ENCODE peak calls at places on chromosomes 16 and 17, in five cellular contexts. One of them, this sample, is unnamed.
A peak's percentile ranks its signal among the peaks of the same experiment; 100 is the strongest.

GRCh38 chr16:23337836-23338550 is 35.9 kb downstream of the SCNN1B start:
- DNase-seq in substantia nigra: no peak
- DNase-seq in uterus: no peak
- DNase-seq in CD8-positive, alpha-beta T cell: no peak
- DNase-seq in Peyer's patch: no peak
- DNase-seq in this sample: peak; percentile 2

GRCh38 chr17:77772461-77772897 is 186.0 kb upstream of the TNRC6C start:
- DNase-seq in Peyer's patch: peak; percentile 62
- DNase-seq in substantia nigra: no peak
- DNase-seq in uterus: peak; percentile 30
- DNase-seq in CD8-positive, alpha-beta T cell: peak; percentile 67
- DNase-seq in this sample: peak; percentile 83

GRCh38 chr17:47850692-47851573 is at the start of gene SP6:
- DNase-seq in substantia nigra: no peak
- DNase-seq in CD8-positive, alpha-beta T cell: peak; percentile 71
- DNase-seq in Peyer's patch: peak; percentile 32
- DNase-seq in uterus: peak; percentile 50
- DNase-seq in this sample: peak; percentile 69

GRCh38 chr17:20975566-20975965 is 67.2 kb downstream of the USP22 start:
- DNase-seq in CD8-positive, alpha-beta T cell: no peak
- DNase-seq in Peyer's patch: no peak
- DNase-seq in uterus: no peak
- DNase-seq in substantia nigra: no peak
- DNase-seq in this sample: no peak

GRCh38 chr17:14918540-14918939 is 346.6 kb downstream of the PMP22 start:
- DNase-seq in Peyer's patch: no peak
- DNase-seq in uterus: no peak
- DNase-seq in CD8-positive, alpha-beta T cell: no peak
- DNase-seq in substantia nigra: no peak
- DNase-seq in this sample: no peak

GRCh38 chr17:67244621-67245072 is 349 bp downstream of the HELZ start:
- DNase-seq in CD8-positive, alpha-beta T cell: no peak
- DNase-seq in uterus: peak; percentile 19
- DNase-seq in substantia nigra: no peak
- DNase-seq in Peyer's patch: no peak
- DNase-seq in this sample: peak; percentile 78

GRCh38 chr17:35868791-35869190 is at the start of gene HEATR9:
- DNase-seq in substantia nigra: no peak
- DNase-seq in uterus: no peak
- DNase-seq in Peyer's patch: no peak
- DNase-seq in CD8-positive, alpha-beta T cell: no peak
- DNase-seq in this sample: no peak

GRCh38 chr17:978110-979093 is 1.2 kb downstream of the NXN start:
- DNase-seq in CD8-positive, alpha-beta T cell: no peak
- DNase-seq in substantia nigra: no peak
- DNase-seq in Peyer's patch: no peak
- DNase-seq in uterus: peak; percentile 47
- DNase-seq in this sample: peak; percentile 84

GRCh38 chr17:21304091-21304490 is 19.6 kb downstream of the MAP2K3 start:
- DNase-seq in Peyer's patch: no peak
- DNase-seq in substantia nigra: no peak
- DNase-seq in uterus: no peak
- DNase-seq in CD8-positive, alpha-beta T cell: no peak
- DNase-seq in this sample: peak; percentile 77

GRCh38 chr16:50705436-50706110 is 12.2 kb downstream of the NOD2 start:
- DNase-seq in CD8-positive, alpha-beta T cell: no peak
- DNase-seq in uterus: no peak
- DNase-seq in substantia nigra: no peak
- DNase-seq in Peyer's patch: no peak
- DNase-seq in this sample: no peak

GRCh38 chr16:27638833-27639587 is 89.1 kb downstream of the KATNIP start:
- DNase-seq in Peyer's patch: no peak
- DNase-seq in CD8-positive, alpha-beta T cell: no peak
- DNase-seq in uterus: no peak
- DNase-seq in substantia nigra: no peak
- DNase-seq in this sample: no peak

GRCh38 chr16:85720319-85720637 is 30.6 kb downstream of the C16orf74 start:
- DNase-seq in uterus: no peak
- DNase-seq in substantia nigra: no peak
- DNase-seq in CD8-positive, alpha-beta T cell: no peak
- DNase-seq in Peyer's patch: no peak
- DNase-seq in this sample: no peak

GRCh38 chr17:39631403-39631802 is 4.7 kb downstream of the PPP1R1B start:
- DNase-seq in CD8-positive, alpha-beta T cell: no peak
- DNase-seq in uterus: no peak
- DNase-seq in Peyer's patch: no peak
- DNase-seq in substantia nigra: no peak
- DNase-seq in this sample: no peak

GRCh38 chr17:9959377-9959981 is 54.4 kb upstream of the RCVRN start:
- DNase-seq in uterus: peak; percentile 66
- DNase-seq in substantia nigra: no peak
- DNase-seq in CD8-positive, alpha-beta T cell: peak; percentile 15
- DNase-seq in Peyer's patch: no peak
- DNase-seq in this sample: peak; percentile 38

GRCh38 chr17:80870401-80870800 is 121.2 kb upstream of the CHMP6 start:
- DNase-seq in Peyer's patch: no peak
- DNase-seq in CD8-positive, alpha-beta T cell: peak; percentile 18
- DNase-seq in uterus: no peak
- DNase-seq in substantia nigra: no peak
- DNase-seq in this sample: no peak

GRCh38 chr17:3827124-3827773 is 18.8 kb downstream of the NCBP3 start:
- DNase-seq in uterus: peak; percentile 31
- DNase-seq in Peyer's patch: peak; percentile 73
- DNase-seq in CD8-positive, alpha-beta T cell: peak; percentile 79
- DNase-seq in substantia nigra: peak; percentile 23
- DNase-seq in this sample: no peak

GRCh38 chr16:71777329-71777728 is 31.3 kb downstream of the AP1G1 start:
- DNase-seq in Peyer's patch: no peak
- DNase-seq in CD8-positive, alpha-beta T cell: no peak
- DNase-seq in substantia nigra: no peak
- DNase-seq in uterus: no peak
- DNase-seq in this sample: no peak

GRCh38 chr16:29705030-29705429 is 26.1 kb downstream of the QPRT start:
- DNase-seq in Peyer's patch: no peak
- DNase-seq in substantia nigra: no peak
- DNase-seq in uterus: no peak
- DNase-seq in CD8-positive, alpha-beta T cell: no peak
- DNase-seq in this sample: no peak

GRCh38 chr17:77376795-77377751 is 236.3 kb downstream of the SEC14L1 start:
- DNase-seq in substantia nigra: no peak
- DNase-seq in CD8-positive, alpha-beta T cell: no peak
- DNase-seq in uterus: no peak
- DNase-seq in Peyer's patch: no peak
- DNase-seq in this sample: no peak

GRCh38 chr16:31016018-31016417 is 5.6 kb upstream of the STX1B start:
- DNase-seq in uterus: no peak
- DNase-seq in CD8-positive, alpha-beta T cell: no peak
- DNase-seq in substantia nigra: no peak
- DNase-seq in Peyer's patch: no peak
- DNase-seq in this sample: no peak

GRCh38 chr17:29615048-29615385 is 7.7 kb downstream of the CORO6 start:
- DNase-seq in substantia nigra: peak; percentile 57
- DNase-seq in uterus: peak; percentile 37
- DNase-seq in Peyer's patch: peak; percentile 61
- DNase-seq in CD8-positive, alpha-beta T cell: peak; percentile 79
- DNase-seq in this sample: peak; percentile 74

GRCh38 chr16:46947900-46948547 is 25.4 kb downstream of the DNAJA2 start:
- DNase-seq in uterus: no peak
- DNase-seq in CD8-positive, alpha-beta T cell: peak; percentile 24
- DNase-seq in Peyer's patch: no peak
- DNase-seq in substantia nigra: no peak
- DNase-seq in this sample: no peak

GRCh38 chr17:9890124-9890523 is 14.9 kb downstream of the RCVRN start:
- DNase-seq in Peyer's patch: no peak
- DNase-seq in CD8-positive, alpha-beta T cell: no peak
- DNase-seq in substantia nigra: no peak
- DNase-seq in uterus: no peak
- DNase-seq in this sample: no peak

GRCh38 chr17:17931159-17931558 is 41.0 kb downstream of the TOM1L2 start:
- DNase-seq in uterus: no peak
- DNase-seq in Peyer's patch: no peak
- DNase-seq in CD8-positive, alpha-beta T cell: no peak
- DNase-seq in substantia nigra: no peak
- DNase-seq in this sample: no peak
- H3K27ac ChIP-seq in uterus: no peak overlapping the region
- H3K27ac ChIP-seq in Peyer's patch: no peak overlapping the region
- H3K27ac ChIP-seq in CD8-positive, alpha-beta T cell: no peak overlapping the region
- H3K27ac ChIP-seq in substantia nigra: no peak overlapping the region
- H3K27ac ChIP-seq in this sample: no peak overlapping the region

GRCh38 chr16:3513892-3514600 is 13.2 kb downstream of the CLUAP1 start:
- DNase-seq in Peyer's patch: no peak
- DNase-seq in uterus: no peak
- DNase-seq in CD8-positive, alpha-beta T cell: no peak
- DNase-seq in substantia nigra: no peak
- DNase-seq in this sample: no peak

GRCh38 chr16:3509470-3509928 is 8.7 kb downstream of the CLUAP1 start:
- DNase-seq in Peyer's patch: peak; percentile 71
- DNase-seq in uterus: no peak
- DNase-seq in substantia nigra: no peak
- DNase-seq in CD8-positive, alpha-beta T cell: peak; percentile 86
- DNase-seq in this sample: no peak

GRCh38 chr16:3508736-3509135 is 7.9 kb downstream of the CLUAP1 start:
- DNase-seq in CD8-positive, alpha-beta T cell: no peak
- DNase-seq in Peyer's patch: no peak
- DNase-seq in substantia nigra: no peak
- DNase-seq in uterus: no peak
- DNase-seq in this sample: no peak

GRCh38 chr16:3510410-3510809 is 9.6 kb downstream of the CLUAP1 start:
- DNase-seq in CD8-positive, alpha-beta T cell: no peak
- DNase-seq in substantia nigra: no peak
- DNase-seq in uterus: no peak
- DNase-seq in Peyer's patch: no peak
- DNase-seq in this sample: no peak

DNA sequence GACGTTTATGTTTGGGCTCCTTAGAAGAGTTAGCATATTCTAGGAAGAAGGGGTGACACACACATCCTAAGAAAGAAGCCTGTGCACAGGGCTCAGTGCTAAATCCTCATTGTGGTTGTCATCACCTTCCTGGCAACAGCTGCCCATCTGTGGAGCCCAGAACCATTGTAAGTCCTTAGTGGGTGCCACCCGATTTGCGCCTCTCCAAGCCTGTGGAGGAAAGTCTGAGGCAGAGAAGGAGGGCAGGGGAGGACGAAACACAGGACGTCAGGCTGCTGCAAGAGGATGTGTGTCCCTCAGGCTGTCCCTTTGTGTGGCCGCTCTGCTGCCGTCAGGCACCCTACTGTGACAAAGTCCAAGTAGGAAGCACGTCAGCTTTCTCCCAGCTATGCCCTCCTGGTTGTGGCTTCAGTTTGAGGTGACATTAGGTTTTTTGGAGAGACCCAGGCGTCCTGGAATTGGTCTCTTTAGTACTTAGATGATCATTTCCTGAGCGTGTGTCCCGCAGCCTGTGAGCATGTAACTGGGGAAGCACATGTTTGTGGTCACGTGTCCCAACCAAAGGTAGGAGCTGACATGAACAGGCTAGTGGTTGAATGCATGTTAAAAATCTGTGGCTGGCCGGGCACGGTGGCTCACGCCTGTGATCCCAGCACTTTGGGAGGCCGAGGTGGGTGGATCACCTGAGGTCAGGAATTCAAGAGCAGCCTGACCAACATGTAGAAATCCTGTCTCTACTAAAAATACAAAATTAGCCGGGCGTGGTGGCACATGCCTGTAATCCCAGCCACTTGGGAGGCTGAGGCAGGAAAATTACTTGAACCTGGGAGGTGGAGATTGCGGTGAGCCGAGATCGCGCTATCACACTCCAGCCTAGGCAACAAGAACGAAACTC is 10.7 kb downstream of the CLUAP1 start:
- DNase-seq in CD8-positive, alpha-beta T cell: no peak
- DNase-seq in uterus: no peak
- DNase-seq in Peyer's patch: no peak
- DNase-seq in substantia nigra: no peak
- DNase-seq in this sample: no peak
- H3K27ac ChIP-seq in CD8-positive, alpha-beta T cell: peak overlapping the region; percentile 6
- H3K27ac ChIP-seq in uterus: no peak overlapping the region
- H3K27ac ChIP-seq in Peyer's patch: no peak overlapping the region
- H3K27ac ChIP-seq in substantia nigra: no peak overlapping the region
- H3K27ac ChIP-seq in this sample: no peak overlapping the region

DNA sequence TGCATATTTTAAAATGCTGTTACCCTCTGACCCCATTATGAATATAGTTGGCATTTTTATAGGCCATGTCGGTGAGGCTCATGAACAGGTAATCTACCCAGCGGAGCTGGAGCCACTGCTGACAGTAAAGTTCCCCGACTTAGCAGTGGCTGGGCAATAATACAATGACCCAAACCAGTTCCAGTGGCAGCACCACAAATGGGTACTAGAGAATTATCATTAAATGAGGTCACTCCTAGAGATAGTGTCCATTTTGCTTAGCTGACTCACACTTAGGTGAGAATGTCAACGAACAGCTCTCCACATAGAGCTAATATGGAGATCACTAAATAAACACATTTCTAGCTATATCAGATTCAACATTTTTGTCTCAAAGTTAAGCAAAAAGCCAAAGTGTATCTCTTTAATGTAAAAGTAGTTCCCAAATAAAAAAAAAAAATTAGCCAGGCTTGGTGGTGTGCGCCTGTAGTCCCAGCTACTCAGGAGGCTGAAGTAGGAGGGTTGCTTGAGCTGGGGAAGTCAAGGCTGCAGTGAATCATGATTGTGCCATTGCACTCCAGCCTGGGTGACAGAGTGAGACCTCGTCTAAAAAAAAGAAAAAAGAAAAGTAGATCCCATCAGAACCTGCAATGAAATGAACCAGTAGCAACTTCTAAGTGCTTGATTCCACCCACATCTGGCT is 7.4 kb downstream of the MYO1D start:
- DNase-seq in CD8-positive, alpha-beta T cell: no peak
- DNase-seq in uterus: no peak
- DNase-seq in substantia nigra: no peak
- DNase-seq in Peyer's patch: no peak
- DNase-seq in this sample: no peak
- H3K27ac ChIP-seq in CD8-positive, alpha-beta T cell: no peak overlapping the region
- H3K27ac ChIP-seq in uterus: peak overlapping the region; percentile 64
- H3K27ac ChIP-seq in substantia nigra: no peak overlapping the region
- H3K27ac ChIP-seq in Peyer's patch: no peak overlapping the region
- H3K27ac ChIP-seq in this sample: peak overlapping the region; percentile 90

DNA sequence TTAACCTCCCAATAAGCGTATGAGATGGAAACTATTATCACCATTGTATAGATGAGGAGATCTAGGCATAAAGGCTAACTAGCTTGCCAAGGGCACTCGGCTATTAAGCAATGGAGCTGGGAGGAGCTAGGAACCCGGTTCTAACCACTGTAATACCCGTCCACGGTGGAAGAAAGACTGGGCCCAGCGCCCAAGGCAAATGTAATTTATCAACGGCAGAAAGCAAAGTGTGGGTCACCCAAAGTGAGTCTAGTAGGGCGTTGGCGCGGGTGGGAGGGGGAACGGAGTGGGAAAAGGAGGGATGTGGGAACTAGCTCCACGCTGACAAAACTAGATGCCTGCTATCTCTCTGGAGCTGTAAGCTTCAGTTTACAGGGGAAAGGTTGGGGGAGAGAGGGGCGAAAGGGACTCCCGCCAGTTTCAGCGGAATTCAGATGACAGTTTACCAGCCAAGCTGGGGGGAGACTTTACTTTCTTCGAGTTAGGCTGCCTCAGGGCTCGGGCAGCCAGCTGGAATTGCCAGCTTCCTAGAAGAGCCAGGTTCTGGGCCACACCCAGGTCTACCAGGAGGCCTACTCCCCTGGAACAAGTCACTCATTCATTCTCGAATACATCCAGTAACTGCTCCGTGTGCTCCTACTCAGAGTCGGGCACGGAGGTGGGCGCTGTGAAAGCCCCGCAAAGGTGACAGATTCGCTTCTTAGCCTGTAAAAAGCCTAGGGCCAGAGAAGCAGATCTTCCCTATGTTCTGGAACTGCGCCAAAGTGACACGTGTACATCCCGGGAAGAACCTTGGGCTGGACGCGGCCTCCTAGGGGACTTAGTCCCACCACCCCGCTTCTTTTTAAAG is 837 bp downstream of the LRRC59 start:
- DNase-seq in Peyer's patch: no peak
- DNase-seq in uterus: peak; percentile 37
- DNase-seq in CD8-positive, alpha-beta T cell: no peak
- DNase-seq in substantia nigra: no peak
- DNase-seq in this sample: peak; percentile 62
- H3K27ac ChIP-seq in Peyer's patch: peak overlapping the region; percentile 84
- H3K27ac ChIP-seq in uterus: peak overlapping the region; percentile 82
- H3K27ac ChIP-seq in CD8-positive, alpha-beta T cell: peak overlapping the region; percentile 85
- H3K27ac ChIP-seq in substantia nigra: peak overlapping the region; percentile 47
- H3K27ac ChIP-seq in this sample: no peak overlapping the region